ENCODE peak calls at places on chromosomes 2 and 18, in ten cellular contexts. One of them, this sample, is unnamed.

GRCh38 chr2:28381225-28382180 is 11.2 kb upstream of the FOSL2 start:
- DNase-seq in NB4: peak; percentile 45
- DNase-seq in cardiac muscle cell: no peak
- DNase-seq in tibial artery: no peak
- DNase-seq in A673: no peak
- DNase-seq in fibroblast of mammary gland: no peak
- DNase-seq in uterus: no peak
- DNase-seq in dorsolateral prefrontal cortex: no peak
- DNase-seq in adrenal gland: no peak
- DNase-seq in AG10803: no peak
- DNase-seq in this sample: no peak

GRCh38 chr18:75482880-75483279 is 55.4 kb upstream of the SMIM21 start:
- DNase-seq in NB4: no peak
- DNase-seq in cardiac muscle cell: peak; percentile 8
- DNase-seq in tibial artery: no peak
- DNase-seq in A673: no peak
- DNase-seq in fibroblast of mammary gland: no peak
- DNase-seq in uterus: no peak
- DNase-seq in dorsolateral prefrontal cortex: no peak
- DNase-seq in adrenal gland: no peak
- DNase-seq in AG10803: no peak
- DNase-seq in this sample: peak; percentile 62

GRCh38 chr2:139201516-139201915 is 421.3 kb upstream of the NXPH2 start:
- DNase-seq in NB4: no peak
- DNase-seq in cardiac muscle cell: no peak
- DNase-seq in tibial artery: no peak
- DNase-seq in A673: no peak
- DNase-seq in fibroblast of mammary gland: no peak
- DNase-seq in uterus: no peak
- DNase-seq in dorsolateral prefrontal cortex: no peak
- DNase-seq in adrenal gland: no peak
- DNase-seq in AG10803: no peak
- DNase-seq in this sample: no peak

GRCh38 chr2:47299555-47299954 is 103.4 kb upstream of the MSH2 start:
- DNase-seq in NB4: peak; percentile 38
- DNase-seq in cardiac muscle cell: peak; percentile 76
- DNase-seq in tibial artery: no peak
- DNase-seq in A673: no peak
- DNase-seq in fibroblast of mammary gland: peak; percentile 86
- DNase-seq in uterus: peak; percentile 36
- DNase-seq in dorsolateral prefrontal cortex: no peak
- DNase-seq in adrenal gland: peak; percentile 25
- DNase-seq in AG10803: peak; percentile 89
- DNase-seq in this sample: peak; percentile 72

GRCh38 chr2:232872826-232873225 is 2.8 kb downstream of the SNORC start:
- DNase-seq in NB4: no peak
- DNase-seq in cardiac muscle cell: no peak
- DNase-seq in tibial artery: peak; percentile 35
- DNase-seq in A673: no peak
- DNase-seq in fibroblast of mammary gland: no peak
- DNase-seq in uterus: no peak
- DNase-seq in dorsolateral prefrontal cortex: no peak
- DNase-seq in adrenal gland: no peak
- DNase-seq in AG10803: no peak
- DNase-seq in this sample: no peak

GRCh38 chr2:118861242-118861641 is 13.8 kb upstream of the EN1 start:
- DNase-seq in NB4: no peak
- DNase-seq in cardiac muscle cell: no peak
- DNase-seq in tibial artery: no peak
- DNase-seq in A673: no peak
- DNase-seq in fibroblast of mammary gland: no peak
- DNase-seq in uterus: no peak
- DNase-seq in dorsolateral prefrontal cortex: no peak
- DNase-seq in adrenal gland: no peak
- DNase-seq in AG10803: no peak
- DNase-seq in this sample: no peak

GRCh38 chr2:127661949-127662510 is 13.3 kb downstream of the LIMS2 start:
- DNase-seq in NB4: peak; percentile 36
- DNase-seq in cardiac muscle cell: no peak
- DNase-seq in tibial artery: peak; percentile 64
- DNase-seq in A673: no peak
- DNase-seq in fibroblast of mammary gland: peak; percentile 36
- DNase-seq in uterus: peak; percentile 42
- DNase-seq in dorsolateral prefrontal cortex: no peak
- DNase-seq in adrenal gland: peak; percentile 6
- DNase-seq in AG10803: peak; percentile 34
- DNase-seq in this sample: peak; percentile 69

GRCh38 chr18:26335139-26335933 is 109.1 kb downstream of the TAF4B start:
- DNase-seq in NB4: no peak
- DNase-seq in cardiac muscle cell: no peak
- DNase-seq in tibial artery: no peak
- DNase-seq in A673: peak; percentile 22
- DNase-seq in fibroblast of mammary gland: no peak
- DNase-seq in uterus: no peak
- DNase-seq in dorsolateral prefrontal cortex: no peak
- DNase-seq in adrenal gland: peak; percentile 32
- DNase-seq in AG10803: peak; percentile 20
- DNase-seq in this sample: no peak

GRCh38 chr2:20478961-20479360 is 32.1 kb downstream of the RHOB start:
- DNase-seq in NB4: no peak
- DNase-seq in cardiac muscle cell: no peak
- DNase-seq in tibial artery: peak; percentile 21
- DNase-seq in A673: no peak
- DNase-seq in fibroblast of mammary gland: no peak
- DNase-seq in uterus: peak; percentile 12
- DNase-seq in dorsolateral prefrontal cortex: no peak
- DNase-seq in adrenal gland: no peak
- DNase-seq in AG10803: no peak
- DNase-seq in this sample: no peak

GRCh38 chr2:66888791-66889631 is 454.1 kb downstream of the MEIS1 start:
- DNase-seq in NB4: peak; percentile 13
- DNase-seq in cardiac muscle cell: peak; percentile 98
- DNase-seq in tibial artery: no peak
- DNase-seq in A673: peak; percentile 44
- DNase-seq in fibroblast of mammary gland: peak; percentile 100
- DNase-seq in uterus: peak; percentile 91
- DNase-seq in dorsolateral prefrontal cortex: no peak
- DNase-seq in adrenal gland: peak; percentile 18
- DNase-seq in AG10803: peak; percentile 99
- DNase-seq in this sample: peak; percentile 100

GRCh38 chr18:74775239-74775638 is 177.6 kb downstream of the ZNF407 start:
- DNase-seq in NB4: no peak
- DNase-seq in cardiac muscle cell: peak; percentile 28
- DNase-seq in tibial artery: no peak
- DNase-seq in A673: no peak
- DNase-seq in fibroblast of mammary gland: peak; percentile 73
- DNase-seq in uterus: no peak
- DNase-seq in dorsolateral prefrontal cortex: no peak
- DNase-seq in adrenal gland: no peak
- DNase-seq in AG10803: peak; percentile 2
- DNase-seq in this sample: peak; percentile 73

GRCh38 chr2:108630567-108631405 is 88.5 kb upstream of the RANBP2 start:
- DNase-seq in NB4: no peak
- DNase-seq in cardiac muscle cell: no peak
- DNase-seq in tibial artery: no peak
- DNase-seq in A673: no peak
- DNase-seq in fibroblast of mammary gland: peak; percentile 50
- DNase-seq in uterus: no peak
- DNase-seq in dorsolateral prefrontal cortex: no peak
- DNase-seq in adrenal gland: no peak
- DNase-seq in AG10803: no peak
- DNase-seq in this sample: no peak

GRCh38 chr2:102604754-102605153 is 14.6 kb upstream of the SLC9A2 start:
- DNase-seq in NB4: peak; percentile 58
- DNase-seq in cardiac muscle cell: no peak
- DNase-seq in tibial artery: no peak
- DNase-seq in A673: no peak
- DNase-seq in fibroblast of mammary gland: no peak
- DNase-seq in uterus: no peak
- DNase-seq in dorsolateral prefrontal cortex: no peak
- DNase-seq in adrenal gland: peak; percentile 29
- DNase-seq in AG10803: no peak
- DNase-seq in this sample: no peak

GRCh38 chr2:179592167-179592936 is 269.1 kb downstream of the ZNF385B start:
- DNase-seq in NB4: no peak
- DNase-seq in cardiac muscle cell: no peak
- DNase-seq in tibial artery: no peak
- DNase-seq in A673: no peak
- DNase-seq in fibroblast of mammary gland: peak; percentile 44
- DNase-seq in uterus: no peak
- DNase-seq in dorsolateral prefrontal cortex: no peak
- DNase-seq in adrenal gland: no peak
- DNase-seq in AG10803: peak; percentile 37
- DNase-seq in this sample: peak; percentile 27

GRCh38 chr2:196489366-196489765 is 150.1 kb upstream of the CCDC150 start:
- DNase-seq in NB4: no peak
- DNase-seq in cardiac muscle cell: no peak
- DNase-seq in tibial artery: no peak
- DNase-seq in A673: no peak
- DNase-seq in fibroblast of mammary gland: no peak
- DNase-seq in uterus: no peak
- DNase-seq in dorsolateral prefrontal cortex: no peak
- DNase-seq in adrenal gland: no peak
- DNase-seq in AG10803: peak; percentile 25
- DNase-seq in this sample: peak; percentile 12

GRCh38 chr18:21191596-21192307 is 50.3 kb upstream of the GREB1L start:
- DNase-seq in NB4: peak; percentile 67
- DNase-seq in cardiac muscle cell: peak; percentile 74
- DNase-seq in tibial artery: peak; percentile 69
- DNase-seq in A673: peak; percentile 72
- DNase-seq in fibroblast of mammary gland: peak; percentile 73
- DNase-seq in uterus: peak; percentile 17
- DNase-seq in dorsolateral prefrontal cortex: peak; percentile 60
- DNase-seq in adrenal gland: peak; percentile 61
- DNase-seq in AG10803: peak; percentile 77
- DNase-seq in this sample: peak; percentile 59
- TF ChIP-seq CTCF in NB4: peak; percentile 83
- TF ChIP-seq CTCF in cardiac muscle cell: peak; percentile 83
- TF ChIP-seq CTCF in tibial artery: peak; percentile 20
- TF ChIP-seq CTCF in A673: peak; percentile 76
- TF ChIP-seq CTCF in fibroblast of mammary gland: peak; percentile 87
- TF ChIP-seq CTCF in uterus: peak; percentile 12
- TF ChIP-seq CTCF in dorsolateral prefrontal cortex: peak; percentile 57
- TF ChIP-seq CTCF in adrenal gland: peak; percentile 56
- TF ChIP-seq CTCF in AG10803: peak; percentile 90
- TF ChIP-seq CTCF in this sample: peak; percentile 73

DNA sequence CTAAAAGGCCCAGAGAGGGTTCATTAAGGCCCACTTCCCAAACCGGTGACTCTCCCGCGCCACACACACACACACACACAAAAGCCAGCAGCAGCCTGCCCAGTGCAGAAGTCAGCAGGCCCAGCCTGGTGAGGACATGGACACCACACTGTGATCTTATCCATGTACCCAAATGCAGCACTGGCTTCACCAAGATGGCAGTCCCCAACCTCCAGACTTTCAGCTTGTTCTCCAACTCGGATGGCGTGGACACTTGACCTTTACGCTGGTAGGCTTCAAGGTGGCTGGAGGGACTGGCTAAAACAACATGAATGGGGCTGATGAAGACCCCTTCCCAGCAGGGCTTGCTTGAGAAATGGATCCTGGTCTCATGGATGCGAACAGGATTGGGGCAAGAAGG is 50.4 kb downstream of the TNS1 start:
- DNase-seq in NB4: no peak
- DNase-seq in cardiac muscle cell: no peak
- DNase-seq in tibial artery: peak; percentile 47
- DNase-seq in A673: no peak
- DNase-seq in fibroblast of mammary gland: no peak
- DNase-seq in uterus: peak; percentile 15
- DNase-seq in dorsolateral prefrontal cortex: no peak
- DNase-seq in adrenal gland: peak; percentile 5
- DNase-seq in AG10803: no peak
- DNase-seq in this sample: no peak
- H3K4me3 ChIP-seq in NB4: no peak overlapping the region
- H3K4me3 ChIP-seq in cardiac muscle cell: no peak overlapping the region
- H3K4me3 ChIP-seq in tibial artery: no peak overlapping the region
- H3K4me3 ChIP-seq in A673: no peak overlapping the region
- H3K4me3 ChIP-seq in fibroblast of mammary gland: no peak overlapping the region
- H3K4me3 ChIP-seq in uterus: no peak overlapping the region
- H3K4me3 ChIP-seq in dorsolateral prefrontal cortex: no peak overlapping the region
- H3K4me3 ChIP-seq in adrenal gland: no peak overlapping the region
- H3K4me3 ChIP-seq in AG10803: no peak overlapping the region
- H3K4me3 ChIP-seq in this sample: no peak overlapping the region

GRCh38 chr2:133844214-133844892 is 276.1 kb upstream of the NCKAP5 start:
- DNase-seq in NB4: peak; percentile 62
- DNase-seq in cardiac muscle cell: peak; percentile 77
- DNase-seq in tibial artery: peak; percentile 69
- DNase-seq in A673: peak; percentile 88
- DNase-seq in fibroblast of mammary gland: peak; percentile 72
- DNase-seq in uterus: peak; percentile 33
- DNase-seq in dorsolateral prefrontal cortex: peak; percentile 59
- DNase-seq in adrenal gland: peak; percentile 61
- DNase-seq in AG10803: peak; percentile 69
- DNase-seq in this sample: peak; percentile 86
- TF ChIP-seq CTCF in NB4: peak; percentile 87
- TF ChIP-seq CTCF in cardiac muscle cell: peak; percentile 89
- TF ChIP-seq CTCF in tibial artery: peak; percentile 79
- TF ChIP-seq CTCF in A673: peak; percentile 94
- TF ChIP-seq CTCF in fibroblast of mammary gland: peak; percentile 87
- TF ChIP-seq CTCF in uterus: peak; percentile 69
- TF ChIP-seq CTCF in dorsolateral prefrontal cortex: peak; percentile 79
- TF ChIP-seq CTCF in adrenal gland: peak; percentile 82
- TF ChIP-seq CTCF in AG10803: peak; percentile 93
- TF ChIP-seq CTCF in this sample: peak; percentile 89

GRCh38 chr2:165425556-165425955 is 43.9 kb upstream of the CSRNP3 start:
- DNase-seq in NB4: no peak
- DNase-seq in cardiac muscle cell: no peak
- DNase-seq in tibial artery: no peak
- DNase-seq in A673: no peak
- DNase-seq in fibroblast of mammary gland: no peak
- DNase-seq in uterus: no peak
- DNase-seq in dorsolateral prefrontal cortex: no peak
- DNase-seq in adrenal gland: no peak
- DNase-seq in AG10803: no peak
- DNase-seq in this sample: no peak

GRCh38 chr2:165420231-165420630 is 49.3 kb upstream of the CSRNP3 start:
- DNase-seq in NB4: no peak
- DNase-seq in cardiac muscle cell: no peak
- DNase-seq in tibial artery: no peak
- DNase-seq in A673: no peak
- DNase-seq in fibroblast of mammary gland: no peak
- DNase-seq in uterus: no peak
- DNase-seq in dorsolateral prefrontal cortex: no peak
- DNase-seq in adrenal gland: no peak
- DNase-seq in AG10803: no peak
- DNase-seq in this sample: no peak

GRCh38 chr2:165428996-165429395 is 40.5 kb upstream of the CSRNP3 start:
- DNase-seq in NB4: no peak
- DNase-seq in cardiac muscle cell: no peak
- DNase-seq in tibial artery: no peak
- DNase-seq in A673: no peak
- DNase-seq in fibroblast of mammary gland: peak; percentile 51
- DNase-seq in uterus: no peak
- DNase-seq in dorsolateral prefrontal cortex: no peak
- DNase-seq in adrenal gland: no peak
- DNase-seq in AG10803: no peak
- DNase-seq in this sample: no peak

GRCh38 chr2:165427686-165428085 is 41.8 kb upstream of the CSRNP3 start:
- DNase-seq in NB4: no peak
- DNase-seq in cardiac muscle cell: no peak
- DNase-seq in tibial artery: peak; percentile 47
- DNase-seq in A673: no peak
- DNase-seq in fibroblast of mammary gland: no peak
- DNase-seq in uterus: no peak
- DNase-seq in dorsolateral prefrontal cortex: no peak
- DNase-seq in adrenal gland: no peak
- DNase-seq in AG10803: no peak
- DNase-seq in this sample: no peak

GRCh38 chr2:165423081-165423480 is 46.4 kb upstream of the CSRNP3 start:
- DNase-seq in NB4: no peak
- DNase-seq in cardiac muscle cell: no peak
- DNase-seq in tibial artery: no peak
- DNase-seq in A673: no peak
- DNase-seq in fibroblast of mammary gland: no peak
- DNase-seq in uterus: no peak
- DNase-seq in dorsolateral prefrontal cortex: no peak
- DNase-seq in adrenal gland: no peak
- DNase-seq in AG10803: no peak
- DNase-seq in this sample: no peak
- H3K4me3 ChIP-seq in NB4: no peak overlapping the region
- H3K4me3 ChIP-seq in cardiac muscle cell: no peak overlapping the region
- H3K4me3 ChIP-seq in tibial artery: no peak overlapping the region
- H3K4me3 ChIP-seq in A673: no peak overlapping the region
- H3K4me3 ChIP-seq in fibroblast of mammary gland: no peak overlapping the region
- H3K4me3 ChIP-seq in uterus: no peak overlapping the region
- H3K4me3 ChIP-seq in dorsolateral prefrontal cortex: no peak overlapping the region
- H3K4me3 ChIP-seq in adrenal gland: no peak overlapping the region
- H3K4me3 ChIP-seq in AG10803: no peak overlapping the region
- H3K4me3 ChIP-seq in this sample: no peak overlapping the region

This sample was measured in fibroblast of the aortic adventitia.